ENCODE peak calls at places on chromosome 14, in eight cellular contexts. One of them, this sample, is unnamed. For H3K36me3, the result is how much of the 10 kb centered on the place peaks cover.

GRCh38 chr14:72880820-72881219 is 13.1 kb downstream of the DPF3 start:
- DNase-seq in GM23248: no peak
- DNase-seq in heart right ventricle: no peak
- DNase-seq in right lobe of liver: no peak
- DNase-seq in tibial artery: no peak
- DNase-seq in effector memory CD4-positive, alpha-beta T cell: no peak
- DNase-seq in HepG2: no peak
- DNase-seq in cardiac muscle cell: no peak
- DNase-seq in this sample: no peak

GRCh38 chr14:97459180-97459579 is 662.0 kb downstream of the VRK1 start:
- DNase-seq in GM23248: no peak
- DNase-seq in heart right ventricle: no peak
- DNase-seq in right lobe of liver: no peak
- DNase-seq in tibial artery: no peak
- DNase-seq in effector memory CD4-positive, alpha-beta T cell: no peak
- DNase-seq in HepG2: no peak
- DNase-seq in cardiac muscle cell: no peak
- DNase-seq in this sample: no peak

GRCh38 chr14:72513994-72514659 is 379.8 kb downstream of the DPF3 start:
- DNase-seq in GM23248: peak
- DNase-seq in heart right ventricle: no peak
- DNase-seq in right lobe of liver: no peak
- DNase-seq in tibial artery: no peak
- DNase-seq in effector memory CD4-positive, alpha-beta T cell: no peak
- DNase-seq in HepG2: peak
- DNase-seq in cardiac muscle cell: peak
- DNase-seq in this sample: no peak

GRCh38 chr14:66405158-66405557 is 81.0 kb upstream of the CCDC196 start:
- DNase-seq in GM23248: peak
- DNase-seq in heart right ventricle: no peak
- DNase-seq in right lobe of liver: no peak
- DNase-seq in tibial artery: no peak
- DNase-seq in effector memory CD4-positive, alpha-beta T cell: no peak
- DNase-seq in HepG2: no peak
- DNase-seq in cardiac muscle cell: peak
- DNase-seq in this sample: no peak

GRCh38 chr14:34965365-34965764 is 17.4 kb upstream of the SRP54 start:
- DNase-seq in GM23248: no peak
- DNase-seq in heart right ventricle: no peak
- DNase-seq in right lobe of liver: no peak
- DNase-seq in tibial artery: no peak
- DNase-seq in effector memory CD4-positive, alpha-beta T cell: no peak
- DNase-seq in HepG2: no peak
- DNase-seq in cardiac muscle cell: no peak
- DNase-seq in this sample: no peak

GRCh38 chr14:65336191-65336591 is 76.3 kb upstream of the FUT8 start:
- DNase-seq in GM23248: peak
- DNase-seq in heart right ventricle: no peak
- DNase-seq in right lobe of liver: no peak
- DNase-seq in tibial artery: no peak
- DNase-seq in effector memory CD4-positive, alpha-beta T cell: no peak
- DNase-seq in HepG2: no peak
- DNase-seq in cardiac muscle cell: peak
- DNase-seq in this sample: no peak

GRCh38 chr14:89576960-89577359 is 159.9 kb upstream of the FOXN3 start:
- DNase-seq in GM23248: no peak
- DNase-seq in heart right ventricle: no peak
- DNase-seq in right lobe of liver: no peak
- DNase-seq in tibial artery: no peak
- DNase-seq in effector memory CD4-positive, alpha-beta T cell: no peak
- DNase-seq in HepG2: no peak
- DNase-seq in cardiac muscle cell: no peak
- DNase-seq in this sample: no peak

GRCh38 chr14:95482967-95483842 is 33.2 kb downstream of the SYNE3 start:
- DNase-seq in GM23248: peak
- DNase-seq in heart right ventricle: peak
- DNase-seq in right lobe of liver: peak
- DNase-seq in tibial artery: peak
- DNase-seq in effector memory CD4-positive, alpha-beta T cell: no peak
- DNase-seq in HepG2: peak
- DNase-seq in cardiac muscle cell: peak
- DNase-seq in this sample: peak

GRCh38 chr14:99936056-99936455 is 129.2 kb upstream of the EVL start:
- DNase-seq in GM23248: peak
- DNase-seq in heart right ventricle: no peak
- DNase-seq in right lobe of liver: no peak
- DNase-seq in tibial artery: no peak
- DNase-seq in effector memory CD4-positive, alpha-beta T cell: no peak
- DNase-seq in HepG2: no peak
- DNase-seq in cardiac muscle cell: no peak
- DNase-seq in this sample: no peak

GRCh38 chr14:95765016-95765415 is 51.1 kb upstream of the TCL1A start:
- DNase-seq in GM23248: no peak
- DNase-seq in heart right ventricle: no peak
- DNase-seq in right lobe of liver: no peak
- DNase-seq in tibial artery: no peak
- DNase-seq in effector memory CD4-positive, alpha-beta T cell: no peak
- DNase-seq in HepG2: no peak
- DNase-seq in cardiac muscle cell: no peak
- DNase-seq in this sample: no peak

GRCh38 chr14:91911474-91912032 is 35.9 kb downstream of the FBLN5 start:
- DNase-seq in GM23248: peak
- DNase-seq in heart right ventricle: no peak
- DNase-seq in right lobe of liver: no peak
- DNase-seq in tibial artery: no peak
- DNase-seq in effector memory CD4-positive, alpha-beta T cell: peak
- DNase-seq in HepG2: peak
- DNase-seq in cardiac muscle cell: peak
- DNase-seq in this sample: no peak

GRCh38 chr14:58469309-58469708 is 41.8 kb downstream of the KIAA0586 start:
- DNase-seq in GM23248: no peak
- DNase-seq in heart right ventricle: no peak
- DNase-seq in right lobe of liver: no peak
- DNase-seq in tibial artery: no peak
- DNase-seq in effector memory CD4-positive, alpha-beta T cell: no peak
- DNase-seq in HepG2: no peak
- DNase-seq in cardiac muscle cell: no peak
- DNase-seq in this sample: no peak

GRCh38 chr14:99342204-99342603 is 70.2 kb upstream of the BCL11B start:
- DNase-seq in GM23248: no peak
- DNase-seq in heart right ventricle: no peak
- DNase-seq in right lobe of liver: no peak
- DNase-seq in tibial artery: no peak
- DNase-seq in effector memory CD4-positive, alpha-beta T cell: no peak
- DNase-seq in HepG2: no peak
- DNase-seq in cardiac muscle cell: no peak
- DNase-seq in this sample: peak

GRCh38 chr14:84228702-84229101 is 1301.2 kb upstream of the FLRT2 start:
- DNase-seq in GM23248: no peak
- DNase-seq in heart right ventricle: no peak
- DNase-seq in right lobe of liver: no peak
- DNase-seq in tibial artery: no peak
- DNase-seq in effector memory CD4-positive, alpha-beta T cell: no peak
- DNase-seq in HepG2: no peak
- DNase-seq in cardiac muscle cell: peak
- DNase-seq in this sample: no peak

GRCh38 chr14:58098507-58098906 is 53.5 kb downstream of the ARMH4 start:
- DNase-seq in GM23248: no peak
- DNase-seq in heart right ventricle: peak
- DNase-seq in right lobe of liver: no peak
- DNase-seq in tibial artery: no peak
- DNase-seq in effector memory CD4-positive, alpha-beta T cell: no peak
- DNase-seq in HepG2: no peak
- DNase-seq in cardiac muscle cell: no peak
- DNase-seq in this sample: no peak

GRCh38 chr14:21749306-21749868 is 75.8 kb upstream of the OR4E1 start:
- DNase-seq in GM23248: no peak
- DNase-seq in heart right ventricle: no peak
- DNase-seq in right lobe of liver: no peak
- DNase-seq in tibial artery: no peak
- DNase-seq in effector memory CD4-positive, alpha-beta T cell: no peak
- DNase-seq in HepG2: no peak
- DNase-seq in cardiac muscle cell: no peak
- DNase-seq in this sample: no peak

GRCh38 chr14:93286212-93286890 is 46.5 kb downstream of the BTBD7 start:
- DNase-seq in GM23248: peak
- DNase-seq in heart right ventricle: no peak
- DNase-seq in right lobe of liver: no peak
- DNase-seq in tibial artery: no peak
- DNase-seq in effector memory CD4-positive, alpha-beta T cell: no peak
- DNase-seq in HepG2: no peak
- DNase-seq in cardiac muscle cell: peak
- DNase-seq in this sample: no peak

DNA sequence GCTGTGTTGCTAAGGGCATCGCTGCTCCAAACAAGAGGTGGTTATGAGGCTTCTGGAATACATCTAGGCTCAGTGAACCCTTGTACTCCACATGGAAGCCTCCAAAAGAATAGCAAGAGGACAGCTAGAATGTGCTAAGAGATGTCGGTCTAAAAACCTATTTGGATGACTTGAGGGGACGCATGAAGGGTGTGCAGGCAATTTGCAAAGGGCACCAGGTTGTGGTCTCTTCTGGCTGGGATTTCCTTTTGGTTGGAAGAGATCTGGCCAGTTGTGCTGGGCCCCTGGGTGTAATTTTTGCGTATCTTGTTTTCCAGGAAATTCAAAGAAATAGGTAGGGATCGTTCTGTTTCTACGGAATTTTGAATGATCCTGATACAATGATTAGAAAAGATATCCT is 4.2 kb downstream of the TTC9 start:
- DNase-seq in GM23248: no peak
- DNase-seq in heart right ventricle: no peak
- DNase-seq in right lobe of liver: no peak
- DNase-seq in tibial artery: no peak
- DNase-seq in effector memory CD4-positive, alpha-beta T cell: no peak
- DNase-seq in HepG2: no peak
- DNase-seq in cardiac muscle cell: no peak
- DNase-seq in this sample: no peak
- H3K36me3 ChIP-seq in GM23248: under half
- H3K36me3 ChIP-seq in heart right ventricle: under half
- H3K36me3 ChIP-seq in right lobe of liver: under half
- H3K36me3 ChIP-seq in tibial artery: under half
- H3K36me3 ChIP-seq in effector memory CD4-positive, alpha-beta T cell: under half
- H3K36me3 ChIP-seq in HepG2: under half
- H3K36me3 ChIP-seq in cardiac muscle cell: under half
- H3K36me3 ChIP-seq in this sample: under half

GRCh38 chr14:70359076-70359424 is 433 bp downstream of the COX16 start:
- DNase-seq in GM23248: peak
- DNase-seq in heart right ventricle: no peak
- DNase-seq in right lobe of liver: no peak
- DNase-seq in tibial artery: no peak
- DNase-seq in effector memory CD4-positive, alpha-beta T cell: no peak
- DNase-seq in HepG2: no peak
- DNase-seq in cardiac muscle cell: no peak
- DNase-seq in this sample: no peak

GRCh38 chr14:70354204-70354603 is 5.3 kb downstream of the COX16 start:
- DNase-seq in GM23248: no peak
- DNase-seq in heart right ventricle: no peak
- DNase-seq in right lobe of liver: no peak
- DNase-seq in tibial artery: no peak
- DNase-seq in effector memory CD4-positive, alpha-beta T cell: no peak
- DNase-seq in HepG2: no peak
- DNase-seq in cardiac muscle cell: no peak
- DNase-seq in this sample: no peak

GRCh38 chr14:70358631-70359030 is 852 bp downstream of the COX16 start:
- DNase-seq in GM23248: peak
- DNase-seq in heart right ventricle: no peak
- DNase-seq in right lobe of liver: no peak
- DNase-seq in tibial artery: no peak
- DNase-seq in effector memory CD4-positive, alpha-beta T cell: no peak
- DNase-seq in HepG2: no peak
- DNase-seq in cardiac muscle cell: peak
- DNase-seq in this sample: no peak

GRCh38 chr14:70357985-70358384 is 1.5 kb downstream of the COX16 start:
- DNase-seq in GM23248: no peak
- DNase-seq in heart right ventricle: no peak
- DNase-seq in right lobe of liver: no peak
- DNase-seq in tibial artery: no peak
- DNase-seq in effector memory CD4-positive, alpha-beta T cell: no peak
- DNase-seq in HepG2: no peak
- DNase-seq in cardiac muscle cell: no peak
- DNase-seq in this sample: no peak

GRCh38 chr14:70357557-70357956 is 1.9 kb downstream of the COX16 start:
- DNase-seq in GM23248: no peak
- DNase-seq in heart right ventricle: no peak
- DNase-seq in right lobe of liver: no peak
- DNase-seq in tibial artery: no peak
- DNase-seq in effector memory CD4-positive, alpha-beta T cell: no peak
- DNase-seq in HepG2: no peak
- DNase-seq in cardiac muscle cell: no peak
- DNase-seq in this sample: no peak
- H3K4me3 ChIP-seq in GM23248: peak
- H3K4me3 ChIP-seq in heart right ventricle: no peak
- H3K4me3 ChIP-seq in right lobe of liver: no peak
- H3K4me3 ChIP-seq in tibial artery: no peak
- H3K4me3 ChIP-seq in effector memory CD4-positive, alpha-beta T cell: no peak
- H3K4me3 ChIP-seq in HepG2: no peak
- H3K4me3 ChIP-seq in cardiac muscle cell: no peak
- H3K4me3 ChIP-seq in this sample: no peak

GRCh38 chr14:75016815-75017214 is 14.1 kb downstream of the EIF2B2 start:
- DNase-seq in GM23248: no peak
- DNase-seq in heart right ventricle: no peak
- DNase-seq in right lobe of liver: no peak
- DNase-seq in tibial artery: no peak
- DNase-seq in effector memory CD4-positive, alpha-beta T cell: no peak
- DNase-seq in HepG2: no peak
- DNase-seq in cardiac muscle cell: no peak
- DNase-seq in this sample: no peak
- H3K36me3 ChIP-seq in GM23248: under half
- H3K36me3 ChIP-seq in heart right ventricle: half or more
- H3K36me3 ChIP-seq in right lobe of liver: under half
- H3K36me3 ChIP-seq in tibial artery: half or more
- H3K36me3 ChIP-seq in effector memory CD4-positive, alpha-beta T cell: under half
- H3K36me3 ChIP-seq in HepG2: under half
- H3K36me3 ChIP-seq in cardiac muscle cell: under half
- H3K36me3 ChIP-seq in this sample: under half

DNA sequence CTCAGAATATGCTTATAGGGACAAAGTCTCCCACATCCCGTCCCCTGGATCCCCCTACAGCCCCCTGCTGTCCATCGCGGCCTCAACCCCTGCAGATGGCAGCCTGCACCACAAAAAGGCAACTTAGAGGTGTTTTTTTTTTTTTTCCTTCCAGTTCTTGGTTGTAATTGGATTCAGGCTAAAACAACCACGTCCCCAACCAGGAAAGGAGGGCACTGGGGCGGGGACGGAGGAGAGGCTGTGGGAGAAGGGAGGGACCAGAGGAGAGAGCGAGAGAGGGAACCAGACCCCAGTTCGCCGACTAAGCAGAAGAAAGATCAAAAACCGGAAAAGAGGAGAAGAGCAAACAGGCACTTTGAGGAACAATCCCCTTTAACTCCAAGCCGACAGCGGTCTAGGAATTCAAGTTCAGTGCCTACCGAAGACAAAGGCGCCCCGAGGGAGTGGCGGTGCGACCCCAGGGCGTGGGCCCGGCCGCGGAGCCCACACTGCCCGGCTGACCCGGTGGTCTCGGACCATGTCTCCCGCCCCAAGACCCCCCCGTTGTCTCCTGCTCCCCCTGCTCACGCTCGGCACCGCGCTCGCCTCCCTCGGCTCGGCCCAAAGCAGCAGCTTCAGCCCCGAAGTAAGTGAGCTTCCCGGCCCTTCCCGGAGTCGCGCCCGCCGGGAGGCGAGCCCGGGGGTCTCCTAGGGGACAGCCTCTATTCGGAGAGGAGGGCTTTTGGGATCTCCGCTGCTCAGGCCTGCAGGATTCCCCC is at the start of gene MMP14:
- DNase-seq in GM23248: peak
- DNase-seq in heart right ventricle: peak
- DNase-seq in right lobe of liver: peak
- DNase-seq in tibial artery: peak
- DNase-seq in effector memory CD4-positive, alpha-beta T cell: no peak
- DNase-seq in HepG2: no peak
- DNase-seq in cardiac muscle cell: peak
- DNase-seq in this sample: peak
- H3K4me3 ChIP-seq in GM23248: peak
- H3K4me3 ChIP-seq in heart right ventricle: peak
- H3K4me3 ChIP-seq in right lobe of liver: peak
- H3K4me3 ChIP-seq in tibial artery: peak
- H3K4me3 ChIP-seq in effector memory CD4-positive, alpha-beta T cell: peak
- H3K4me3 ChIP-seq in HepG2: peak
- H3K4me3 ChIP-seq in cardiac muscle cell: peak
- H3K4me3 ChIP-seq in this sample: peak